ENCODE peak calls at places on chromosomes 7 and 10, in seven cellular contexts. R, W, I, F, C, T and K are unnamed samples.

GRCh38 chr10:48599830-48600134 is 5.1 kb downstream of the ARHGAP22 start:
- DNase-seq in R (no peak), W (no peak), I (no peak), F (no peak), C (no peak), T (no peak), K (no peak)

GRCh38 chr7:117019786-117020604 is 66.7 kb downstream of the ST7 start:
- DNase-seq in R (no peak), W (no peak), I (peak), F (no peak), C (peak), T (peak), K (no peak)

GRCh38 chr7:156823441-156823840 is 69.5 kb downstream of the LMBR1 start:
- DNase-seq in R (no peak), W (no peak), I (peak), F (no peak), C (no peak), T (peak), K (no peak)

GRCh38 chr7:99615989-99616358 is 772 bp upstream of the ZSCAN25 start:
- DNase-seq in R (no peak), W (no peak), I (no peak), F (no peak), C (no peak), T (no peak), K (no peak)

GRCh38 chr7:46424934-46425333 is 503.9 kb upstream of the IGFBP3 start:
- DNase-seq in R (no peak), W (no peak), I (peak), F (no peak), C (no peak), T (peak), K (no peak)

GRCh38 chr10:86104156-86104555 is 262.4 kb downstream of the GRID1 start:
- DNase-seq in R (no peak), W (no peak), I (no peak), F (no peak), C (no peak), T (no peak), K (no peak)

GRCh38 chr10:110141747-110142625 is 65.4 kb upstream of the MXI1 start:
- DNase-seq in R (no peak), W (no peak), I (peak), F (no peak), C (no peak), T (peak), K (no peak)

GRCh38 chr7:138267934-138268333 is 191.7 kb downstream of the AKR1D1 start:
- DNase-seq in R (no peak), W (no peak), I (no peak), F (no peak), C (no peak), T (no peak), K (no peak)

GRCh38 chr10:44967596-44967995 is 8.0 kb downstream of the RASSF4 start:
- DNase-seq in R (no peak), W (no peak), I (no peak), F (no peak), C (no peak), T (no peak), K (no peak)

GRCh38 chr10:64363687-64364086 is 842.5 kb downstream of the REEP3 start:
- DNase-seq in R (no peak), W (no peak), I (no peak), F (no peak), C (no peak), T (no peak), K (no peak)

GRCh38 chr7:106462365-106462859 is 177.6 kb upstream of the NAMPT start:
- DNase-seq in R (no peak), W (no peak), I (peak), F (no peak), C (peak), T (peak), K (no peak)

GRCh38 chr10:54434782-54435181 is 366.2 kb downstream of the PCDH15 start:
- DNase-seq in R (no peak), W (no peak), I (no peak), F (no peak), C (no peak), T (no peak), K (no peak)

GRCh38 chr10:30062090-30062489 is 2.7 kb upstream of the JCAD start:
- DNase-seq in R (no peak), W (no peak), I (peak), F (peak), C (peak), T (peak), K (no peak)

GRCh38 chr10:28734940-28735759 is 57.8 kb downstream of the BAMBI start:
- DNase-seq in R (no peak), W (no peak), I (peak), F (peak), C (peak), T (peak), K (no peak)

GRCh38 chr10:3068968-3069737 is 1.8 kb downstream of the PFKP start:
- DNase-seq in R (peak), W (no peak), I (peak), F (no peak), C (peak), T (peak), K (no peak)

GRCh38 chr10:11237571-11237970 is 219.9 kb downstream of the CELF2 start:
- DNase-seq in R (no peak), W (no peak), I (no peak), F (no peak), C (no peak), T (no peak), K (no peak)

GRCh38 chr7:154871928-154872750 is 130.8 kb downstream of the PAXIP1 start:
- DNase-seq in R (no peak), W (no peak), I (no peak), F (no peak), C (no peak), T (no peak), K (no peak)

GRCh38 chr10:104582604-104582951 is 58.5 kb upstream of the SORCS3 start:
- DNase-seq in R (no peak), W (no peak), I (no peak), F (no peak), C (no peak), T (no peak), K (no peak)

GRCh38 chr7:1536768-1537630 is 6.5 kb downstream of the MAFK start:
- DNase-seq in R (no peak), W (no peak), I (peak), F (peak), C (peak), T (peak), K (no peak)

GRCh38 chr10:113029055-113029440 is 79.0 kb downstream of the TCF7L2 start:
- DNase-seq in R (no peak), W (no peak), I (no peak), F (no peak), C (no peak), T (no peak), K (no peak)

GRCh38 chr7:38291117-38291647 is 17.7 kb upstream of the TARP start:
- DNase-seq in R (no peak), W (no peak), I (no peak), F (no peak), C (no peak), T (no peak), K (no peak)

GRCh38 chr7:128830231-128831177 is at the start of gene FLNC:
- DNase-seq in R (peak), W (no peak), I (peak), F (no peak), C (peak), T (peak), K (no peak)

GRCh38 chr7:72092769-72093168 is 319.4 kb downstream of the CALN1 start:
- DNase-seq in R (no peak), W (no peak), I (no peak), F (no peak), C (no peak), T (no peak), K (no peak)

GRCh38 chr7:40500209-40500608 is 365.4 kb downstream of the SUGCT start:
- DNase-seq in R (no peak), W (no peak), I (no peak), F (no peak), C (no peak), T (no peak), K (no peak)

GRCh38 chr10:130333185-130333584 is 197.0 kb downstream of the GLRX3 start:
- DNase-seq in R (no peak), W (no peak), I (no peak), F (no peak), C (no peak), T (no peak), K (no peak)

GRCh38 chr10:132865851-132866600 is 76.3 kb downstream of the CFAP46 start:
- DNase-seq in R (no peak), W (no peak), I (no peak), F (no peak), C (no peak), T (no peak), K (no peak)